ENCODE peak calls at places on chromosome 5, in six cellular contexts. H, L, P, N, F and Y are unnamed samples.

GRCh38 chr5:71778678-71779276 is 59.7 kb downstream of the CARTPT start:
- DNase-seq in H (peak), L (peak), P (no peak), N (no peak), F (no peak), Y (peak)

GRCh38 chr5:159773062-159773924 is 143.0 kb upstream of the ADRA1B start:
- DNase-seq in H (peak), L (no peak), P (peak), N (peak), F (peak), Y (peak)

GRCh38 chr5:67971223-67971830 is 244.2 kb upstream of the PIK3R1 start:
- DNase-seq in H (no peak), L (no peak), P (no peak), N (no peak), F (no peak), Y (no peak)

GRCh38 chr5:114055810-114056476 is 305.9 kb upstream of the KCNN2 start:
- DNase-seq in H (peak), L (no peak), P (peak), N (no peak), F (no peak), Y (no peak)

GRCh38 chr5:180297587-180298282 is 5.9 kb upstream of the MAPK9 start:
- DNase-seq in H (no peak), L (no peak), P (no peak), N (no peak), F (no peak), Y (no peak)

GRCh38 chr5:38598994-38599611 is 42.7 kb upstream of the LIFR start:
- DNase-seq in H (no peak), L (no peak), P (no peak), N (no peak), F (no peak), Y (no peak)

GRCh38 chr5:177382423-177383029 is 1.7 kb upstream of the SLC34A1 start:
- DNase-seq in H (no peak), L (no peak), P (no peak), N (no peak), F (no peak), Y (no peak)

GRCh38 chr5:157165668-157166067 is 396 bp downstream of the GARIN3 start:
- DNase-seq in H (no peak), L (no peak), P (no peak), N (no peak), F (no peak), Y (no peak)

GRCh38 chr5:142183561-142183960 is 75.0 kb downstream of the NDFIP1 start:
- DNase-seq in H (no peak), L (no peak), P (no peak), N (no peak), F (no peak), Y (no peak)

GRCh38 chr5:137833463-137833862 is 34.2 kb upstream of the MYOT start:
- DNase-seq in H (peak), L (no peak), P (no peak), N (no peak), F (no peak), Y (no peak)

GRCh38 chr5:31965227-31965626 is 208.9 kb downstream of the GOLPH3 start:
- DNase-seq in H (no peak), L (no peak), P (no peak), N (no peak), F (no peak), Y (no peak)

GRCh38 chr5:56272765-56273164 is 39.6 kb upstream of the ANKRD55 start:
- DNase-seq in H (no peak), L (no peak), P (no peak), N (no peak), F (no peak), Y (no peak)

GRCh38 chr5:16733597-16733996 is 116.8 kb upstream of the RETREG1 start:
- DNase-seq in H (peak), L (no peak), P (no peak), N (no peak), F (no peak), Y (no peak)

GRCh38 chr5:29504411-29504810 is 1689.1 kb upstream of the CDH6 start:
- DNase-seq in H (no peak), L (no peak), P (no peak), N (no peak), F (no peak), Y (no peak)